ENCODE peak calls at places on chromosomes 1 and 21, in five cellular contexts. One of them, this sample, is unnamed.

GRCh38 chr1:119068427-119068826 is 72.0 kb downstream of the WARS2 start:
- DNase-seq in posterior cingulate gyrus: no peak
- DNase-seq in germinal center: no peak
- DNase-seq in T-helper 17 cell: no peak
- DNase-seq in endothelial cell: no peak
- DNase-seq in this sample: no peak

GRCh38 chr1:199460933-199461332 is 566.6 kb upstream of the NR5A2 start:
- DNase-seq in posterior cingulate gyrus: no peak
- DNase-seq in germinal center: peak
- DNase-seq in T-helper 17 cell: no peak
- DNase-seq in endothelial cell: no peak
- DNase-seq in this sample: no peak

GRCh38 chr1:10795305-10796021 is 983 bp downstream of the CASZ1 start:
- DNase-seq in posterior cingulate gyrus: no peak
- DNase-seq in germinal center: no peak
- DNase-seq in T-helper 17 cell: no peak
- DNase-seq in endothelial cell: peak
- DNase-seq in this sample: no peak

GRCh38 chr21:46080171-46081021 is 17.5 kb upstream of the COL6A2 start:
- DNase-seq in posterior cingulate gyrus: peak
- DNase-seq in germinal center: no peak
- DNase-seq in T-helper 17 cell: no peak
- DNase-seq in endothelial cell: no peak
- DNase-seq in this sample: no peak

GRCh38 chr1:53501065-53502005 is 42.1 kb downstream of the DMRTB1 start:
- DNase-seq in posterior cingulate gyrus: no peak
- DNase-seq in germinal center: no peak
- DNase-seq in T-helper 17 cell: no peak
- DNase-seq in endothelial cell: no peak
- DNase-seq in this sample: no peak

GRCh38 chr1:211630236-211631081 is 45.0 kb downstream of the NEK2 start:
- DNase-seq in posterior cingulate gyrus: no peak
- DNase-seq in germinal center: no peak
- DNase-seq in T-helper 17 cell: no peak
- DNase-seq in endothelial cell: no peak
- DNase-seq in this sample: no peak

GRCh38 chr1:26909951-26910342 is 3.8 kb downstream of the NR0B2 start:
- DNase-seq in posterior cingulate gyrus: no peak
- DNase-seq in germinal center: no peak
- DNase-seq in T-helper 17 cell: no peak
- DNase-seq in endothelial cell: no peak
- DNase-seq in this sample: no peak

GRCh38 chr1:246587606-246588005 is 21.4 kb downstream of the CNST start:
- DNase-seq in posterior cingulate gyrus: no peak
- DNase-seq in germinal center: no peak
- DNase-seq in T-helper 17 cell: no peak
- DNase-seq in endothelial cell: no peak
- DNase-seq in this sample: no peak

GRCh38 chr1:219650880-219651279 is 38.0 kb upstream of the ZC3H11B start:
- DNase-seq in posterior cingulate gyrus: no peak
- DNase-seq in germinal center: no peak
- DNase-seq in T-helper 17 cell: no peak
- DNase-seq in endothelial cell: no peak
- DNase-seq in this sample: no peak

GRCh38 chr1:203557390-203557789 is 63.4 kb downstream of the OPTC start:
- DNase-seq in posterior cingulate gyrus: peak
- DNase-seq in germinal center: no peak
- DNase-seq in T-helper 17 cell: no peak
- DNase-seq in endothelial cell: no peak
- DNase-seq in this sample: no peak

GRCh38 chr1:114224196-114224907 is 70.7 kb upstream of the SYT6 start:
- DNase-seq in posterior cingulate gyrus: no peak
- DNase-seq in germinal center: no peak
- DNase-seq in T-helper 17 cell: no peak
- DNase-seq in endothelial cell: no peak
- DNase-seq in this sample: no peak

GRCh38 chr1:171898956-171899355 is 57.7 kb downstream of the DNM3 start:
- DNase-seq in posterior cingulate gyrus: peak
- DNase-seq in germinal center: no peak
- DNase-seq in T-helper 17 cell: no peak
- DNase-seq in endothelial cell: peak
- DNase-seq in this sample: no peak

This sample was measured in GM12864.